ENCODE peak calls at places on chromosomes 1 and 21, in nine cellular contexts. G, L, E, T, I, Z, B, J and R are unnamed samples. For H3K4me1, the result is how much of the 10 kb centered on the place peaks cover.

GRCh38 chr1:231563253-231563652 is 34.8 kb downstream of the TSNAX start:
- DNase-seq in G (no peak), L (no peak), E (no peak), T (no peak), I (no peak), Z (no peak), B (no peak), J (peak), R (no peak)

GRCh38 chr1:29240400-29240837 is 4.1 kb downstream of the PTPRU start:
- DNase-seq in G (peak), L (no peak), E (no peak), T (no peak), I (no peak), Z (no peak), B (no peak), J (no peak), R (no peak)

GRCh38 chr1:184891440-184891839 is 82.9 kb downstream of the NIBAN1 start:
- DNase-seq in G (no peak), L (no peak), E (no peak), T (no peak), I (no peak), Z (no peak), B (no peak), J (no peak), R (no peak)

GRCh38 chr1:67830928-67831596 is 2.2 kb downstream of the GNG12 start:
- DNase-seq in G (no peak), L (no peak), E (no peak), T (no peak), I (no peak), Z (peak), B (no peak), J (peak), R (no peak)

GRCh38 chr1:5379176-5379759 is 613.0 kb downstream of the NPHP4 start:
- DNase-seq in G (no peak), L (no peak), E (no peak), T (no peak), I (no peak), Z (no peak), B (no peak), J (no peak), R (peak)

GRCh38 chr1:7610106-7610731 is 160.9 kb upstream of the VAMP3 start:
- DNase-seq in G (peak), L (no peak), E (no peak), T (no peak), I (no peak), Z (no peak), B (no peak), J (no peak), R (peak)

GRCh38 chr1:43711049-43711448 is 3.7 kb downstream of the ST3GAL3 start:
- DNase-seq in G (no peak), L (no peak), E (no peak), T (no peak), I (no peak), Z (peak), B (no peak), J (peak), R (no peak)

GRCh38 chr1:242428403-242429190 is 95.9 kb downstream of the PLD5 start:
- DNase-seq in G (no peak), L (no peak), E (no peak), T (no peak), I (no peak), Z (no peak), B (no peak), J (no peak), R (no peak)

GRCh38 chr21:15659768-15660423 is 69.9 kb upstream of the USP25 start:
- DNase-seq in G (no peak), L (no peak), E (no peak), T (no peak), I (no peak), Z (no peak), B (no peak), J (no peak), R (no peak)

GRCh38 chr1:15620155-15620545 is 2.9 kb downstream of the DDI2 start:
- DNase-seq in G (no peak), L (no peak), E (no peak), T (no peak), I (no peak), Z (peak), B (no peak), J (no peak), R (no peak)

GRCh38 chr21:44455524-44456206 is 355 bp downstream of the LRRC3 start:
- DNase-seq in G (peak), L (no peak), E (peak), T (peak), I (peak), Z (peak), B (no peak), J (peak), R (peak)

GRCh38 chr1:65059930-65060538 is 88.0 kb upstream of the AK4 start:
- DNase-seq in G (no peak), L (no peak), E (no peak), T (no peak), I (no peak), Z (peak), B (no peak), J (peak), R (no peak)

GRCh38 chr1:229411434-229412055 is 22.3 kb downstream of the ACTA1 start:
- DNase-seq in G (no peak), L (no peak), E (no peak), T (no peak), I (no peak), Z (no peak), B (no peak), J (no peak), R (no peak)

GRCh38 chr1:159197767-159198557 is 6.7 kb upstream of the ACKR1 start:
- DNase-seq in G (no peak), L (no peak), E (peak), T (peak), I (peak), Z (peak), B (peak), J (peak), R (no peak)

GRCh38 chr1:161020573-161021167 is at the start of gene F11R:
- DNase-seq in G (peak), L (no peak), E (peak), T (peak), I (peak), Z (peak), B (no peak), J (no peak), R (peak)

GRCh38 chr1:228109962-228110488 is 926 bp upstream of the MRPL55 start:
- DNase-seq in G (peak), L (no peak), E (peak), T (no peak), I (no peak), Z (peak), B (no peak), J (no peak), R (no peak)

GRCh38 chr1:180633092-180634045 is 1.5 kb downstream of the XPR1 start:
- DNase-seq in G (no peak), L (no peak), E (no peak), T (no peak), I (no peak), Z (peak), B (no peak), J (peak), R (no peak)

GRCh38 chr21:39799178-39799577 is 54.2 kb downstream of the IGSF5 start:
- DNase-seq in G (no peak), L (no peak), E (no peak), T (no peak), I (no peak), Z (no peak), B (no peak), J (no peak), R (no peak)

GRCh38 chr1:63691672-63692425 is 82.0 kb upstream of the ROR1 start:
- DNase-seq in G (no peak), L (no peak), E (peak), T (peak), I (no peak), Z (peak), B (peak), J (peak), R (no peak)

GRCh38 chr1:110174961-110175360 is 24.7 kb downstream of the SLC6A17 start:
- DNase-seq in G (no peak), L (no peak), E (no peak), T (no peak), I (no peak), Z (peak), B (no peak), J (no peak), R (no peak)

GRCh38 chr1:246790833-246791232 is 66.6 kb downstream of the SCCPDH start:
- DNase-seq in G (no peak), L (no peak), E (no peak), T (no peak), I (no peak), Z (no peak), B (no peak), J (no peak), R (no peak)

GRCh38 chr1:3176028-3176427 is 107.0 kb downstream of the PRDM16 start:
- DNase-seq in G (no peak), L (no peak), E (no peak), T (no peak), I (no peak), Z (no peak), B (no peak), J (no peak), R (no peak)

GRCh38 chr1:95659166-95659565 is 425.2 kb downstream of the RWDD3 start:
- DNase-seq in G (no peak), L (no peak), E (no peak), T (no peak), I (no peak), Z (no peak), B (no peak), J (no peak), R (no peak)

GRCh38 chr1:16115468-16116363 is 40.2 kb downstream of the EPHA2 start:
- DNase-seq in G (peak), L (no peak), E (peak), T (no peak), I (no peak), Z (no peak), B (no peak), J (no peak), R (no peak)

GRCh38 chr1:38191451-38191850 is 144.9 kb upstream of the POU3F1 start:
- DNase-seq in G (no peak), L (no peak), E (no peak), T (no peak), I (no peak), Z (no peak), B (no peak), J (no peak), R (no peak)

GRCh38 chr1:93021539-93022134 is 57.4 kb upstream of the MTF2 start:
- DNase-seq in G (no peak), L (no peak), E (peak), T (no peak), I (no peak), Z (peak), B (no peak), J (peak), R (no peak)

GRCh38 chr1:46719689-46720088 is 775 bp upstream of the EFCAB14 start:
- DNase-seq in G (no peak), L (no peak), E (no peak), T (no peak), I (no peak), Z (no peak), B (no peak), J (no peak), R (no peak)

GRCh38 chr1:1554926-1555915 is 14.8 kb upstream of the TMEM240 start:
- DNase-seq in G (no peak), L (no peak), E (peak), T (no peak), I (no peak), Z (peak), B (no peak), J (peak), R (no peak)

DNA sequence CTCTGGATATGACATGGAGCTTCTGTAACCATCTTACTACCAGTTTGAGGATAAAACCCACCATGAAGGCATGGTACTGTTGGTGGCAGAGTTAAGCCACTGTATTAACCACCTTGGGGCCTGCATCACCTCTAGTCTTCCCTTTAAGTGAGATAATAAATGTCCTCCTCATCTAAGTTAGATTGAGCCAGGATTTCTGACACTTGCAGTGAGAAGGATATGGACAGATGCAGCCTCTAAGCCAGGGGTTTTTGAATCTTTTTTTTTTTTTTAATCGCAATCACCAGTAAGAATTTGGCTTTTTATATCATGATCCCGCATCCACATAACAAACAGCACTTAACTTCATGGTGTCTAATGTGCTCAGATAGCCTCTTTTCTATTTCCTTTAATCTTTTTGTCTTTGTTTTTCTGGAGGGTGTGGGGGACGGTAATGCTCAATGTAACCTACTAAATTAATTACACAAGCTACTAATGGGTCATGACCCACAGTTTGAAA is 42.2 kb downstream of the ATP1A1 start:
- DNase-seq in G (no peak), L (no peak), E (no peak), T (no peak), I (no peak), Z (no peak), B (no peak), J (no peak), R (no peak)
- H3K4me1 ChIP-seq in G (under half), L (under half), E (under half), T (under half), I (under half), Z (under half), B (under half), J (under half), R (under half)

GRCh38 chr1:75124510-75124909 is 9.7 kb upstream of the LHX8 start:
- DNase-seq in G (no peak), L (no peak), E (no peak), T (no peak), I (no peak), Z (no peak), B (no peak), J (no peak), R (no peak)
- H3K4me1 ChIP-seq in G (under half), L (under half), E (under half), T (under half), I (under half), Z (under half), B (under half), J (under half), R (under half)

GRCh38 chr21:34814529-34814951 is 145.7 kb downstream of the CLIC6 start:
- DNase-seq in G (no peak), L (no peak), E (no peak), T (no peak), I (no peak), Z (no peak), B (no peak), J (no peak), R (no peak)
- H3K4me1 ChIP-seq in G (under half), L (under half), E (under half), T (under half), I (under half), Z (half or more), B (under half), J (half or more), R (under half)

GRCh38 chr1:27652505-27652904 is 17.5 kb upstream of the FGR start:
- DNase-seq in G (no peak), L (no peak), E (no peak), T (no peak), I (no peak), Z (no peak), B (no peak), J (no peak), R (no peak)
- H3K4me1 ChIP-seq in G (under half), L (under half), E (under half), T (under half), I (under half), Z (under half), B (under half), J (under half), R (under half)